ENCODE peak calls at places on chromosomes 5 and 9, in seven cellular contexts. O is spleen; F is fibroblast of lung; I is central memory CD4-positive, alpha-beta T cell; V is AG09319; W is natural killer cell treated with Interleukin-12 subunit alpha and Interleukin-12 subunit beta and Interleukin-15 and Interleukin-18, amount 100 ng/mL, for 72 hours; S is stimulated activated CD8-positive, alpha-beta memory T cell treated with anti-CD3 and anti-CD28 coated beads, Interleukin-4, amount 100 ng/mL, for 48 hours. J is an unnamed sample.

GRCh38 chr5:76487784-76488183 is 84.7 kb downstream of the IQGAP2 start:
- DNase-seq in O (no peak), F (no peak), I (no peak), V (no peak), W (no peak), S (no peak), J (no peak)

GRCh38 chr9:83313771-83314170 is 224.4 kb downstream of the FRMD3 start:
- DNase-seq in O (no peak), F (no peak), I (no peak), V (no peak), W (no peak), S (no peak), J (no peak)

GRCh38 chr9:77011973-77012817 is 7.3 kb upstream of the FOXB2 start:
- DNase-seq in O (peak; percentile 87), F (peak; percentile 55), I (peak; percentile 33), V (no peak), W (peak; percentile 70), S (peak; percentile 88), J (peak; percentile 79)

GRCh38 chr5:180070726-180071417 is 687 bp downstream of the RNF130 start:
- DNase-seq in O (no peak), F (peak; percentile 62), I (no peak), V (no peak), W (no peak), S (peak; percentile 38), J (no peak)

GRCh38 chr5:153490124-153491085 is at the start of gene GRIA1:
- DNase-seq in O (no peak), F (peak; percentile 28), I (no peak), V (no peak), W (no peak), S (no peak), J (no peak)

GRCh38 chr5:152978141-152978835 is 512.2 kb upstream of the GRIA1 start:
- DNase-seq in O (no peak), F (no peak), I (no peak), V (no peak), W (no peak), S (no peak), J (no peak)

GRCh38 chr9:83563360-83563759 is 25.2 kb upstream of the FRMD3 start:
- DNase-seq in O (no peak), F (no peak), I (no peak), V (no peak), W (no peak), S (no peak), J (no peak)

GRCh38 chr9:14027114-14027812 is 286.7 kb downstream of the NFIB start:
- DNase-seq in O (no peak), F (no peak), I (no peak), V (no peak), W (no peak), S (no peak), J (no peak)

GRCh38 chr9:74478606-74479005 is 18.5 kb upstream of the RORB start:
- DNase-seq in O (no peak), F (no peak), I (no peak), V (no peak), W (no peak), S (no peak), J (no peak)